ENCODE peak calls at places on chromosomes 2 and 18, in four cellular contexts. L is NCI-H1436 treated with DMSO at 0.1 percent for 48 hours, M is left colon, Q is NT2/D1. I is an unnamed sample.

GRCh38 chr18:62325806-62326645 is 916 bp downstream of the TNFRSF11A start:
- DNase-seq in M (no peak), L (no peak), Q (no peak), I (no peak)

GRCh38 chr2:192286093-192286701 is 91.5 kb upstream of the TMEFF2 start:
- DNase-seq in Q (peak), M (no peak), L (no peak), I (no peak)

GRCh38 chr2:198287706-198288105 is 483.3 kb downstream of the PLCL1 start:
- DNase-seq in Q (no peak), L (no peak), M (no peak), I (no peak)

GRCh38 chr2:2992622-2993021 is 385.0 kb downstream of the EIPR1 start:
- DNase-seq in L (no peak), Q (no peak), M (no peak), I (no peak)

GRCh38 chr2:194725169-194725568 is 931.9 kb upstream of the SLC39A10 start:
- DNase-seq in Q (no peak), M (no peak), L (no peak), I (no peak)

GRCh38 chr2:161239416-161240109 is 68.7 kb upstream of the PSMD14 start:
- DNase-seq in M (no peak), L (no peak), Q (no peak), I (no peak)

GRCh38 chr2:96527052-96527964 is 9.2 kb upstream of the ARID5A start:
- DNase-seq in M (peak), Q (no peak), L (no peak), I (no peak)

GRCh38 chr2:235218486-235218907 is 266.7 kb downstream of the SH3BP4 start:
- DNase-seq in M (no peak), Q (no peak), L (no peak), I (no peak)

GRCh38 chr2:107529146-107529545 is 297.5 kb upstream of the RGPD4 start:
- DNase-seq in Q (no peak), M (no peak), L (no peak), I (no peak)

GRCh38 chr2:40584432-40584831 is 132.5 kb upstream of the SLC8A1 start:
- DNase-seq in M (no peak), L (no peak), Q (no peak), I (no peak)

GRCh38 chr2:38148501-38148900 is 72.5 kb upstream of the CYP1B1 start:
- DNase-seq in Q (no peak), M (no peak), L (no peak), I (peak)

GRCh38 chr18:67280843-67281242 is 235.7 kb downstream of the DSEL start:
- DNase-seq in L (no peak), M (no peak), Q (no peak), I (no peak)

GRCh38 chr2:112257575-112257974 is 2.7 kb upstream of the ZC3H8 start:
- DNase-seq in L (no peak), Q (no peak), M (no peak), I (no peak)

GRCh38 chr2:195495356-195495755 is 161.7 kb upstream of the SLC39A10 start:
- DNase-seq in M (no peak), Q (no peak), L (no peak), I (no peak)

GRCh38 chr2:2636813-2637212 is 305.7 kb upstream of the MYT1L start:
- DNase-seq in L (no peak), Q (no peak), M (no peak), I (no peak)

GRCh38 chr2:223081789-223082188 is 29.8 kb downstream of the KCNE4 start:
- DNase-seq in L (no peak), M (no peak), Q (no peak), I (no peak)

GRCh38 chr2:230327418-230328154 is 593 bp downstream of the SP140L start:
- DNase-seq in L (no peak), Q (no peak), M (no peak), I (no peak)

GRCh38 chr2:86020984-86021383 is 84.7 kb downstream of the POLR1A start:
- DNase-seq in M (peak), Q (no peak), L (no peak), I (no peak)

GRCh38 chr2:44063007-44063406 is 67.2 kb upstream of the LRPPRC start:
- DNase-seq in M (no peak), L (no peak), Q (no peak), I (no peak)

GRCh38 chr18:22503803-22504202 is 86.1 kb upstream of the CTAGE1 start:
- DNase-seq in M (no peak), L (no peak), Q (no peak), I (peak)

GRCh38 chr2:156562136-156562535 is 126.0 kb downstream of the GPD2 start:
- DNase-seq in M (no peak), Q (no peak), L (peak), I (no peak)

GRCh38 chr2:71746946-71747501 is 293.7 kb downstream of the DYSF start:
- DNase-seq in M (peak), L (no peak), Q (no peak), I (no peak)

GRCh38 chr2:109710505-109711229 is 83.4 kb upstream of the RGPD5 start:
- DNase-seq in M (peak), Q (no peak), L (no peak), I (no peak)

GRCh38 chr2:144152817-144153271 is 367.1 kb downstream of the ZEB2 start:
- DNase-seq in L (no peak), Q (no peak), M (no peak), I (no peak)

GRCh38 chr2:53077413-53077812 is 690.2 kb upstream of the CHAC2 start:
- DNase-seq in Q (no peak), L (no peak), M (no peak), I (no peak)

GRCh38 chr2:25293958-25294513 is 47.7 kb downstream of the DNMT3A start:
- DNase-seq in L (no peak), Q (no peak), M (no peak), I (no peak)

GRCh38 chr2:70830333-70830732 is 5.3 kb downstream of the CD207 start:
- DNase-seq in L (no peak), M (no peak), Q (no peak), I (no peak)

GRCh38 chr18:38563396-38563980 is 997.9 kb upstream of the CELF4 start:
- DNase-seq in Q (no peak), L (no peak), M (no peak), I (no peak)

GRCh38 chr2:162092656-162093556 is 18.9 kb upstream of the DPP4 start:
- DNase-seq in Q (no peak), L (no peak), M (no peak), I (no peak)

GRCh38 chr2:127085260-127085666 is 21.7 kb downstream of the BIN1 start:
- DNase-seq in L (no peak), M (no peak), Q (no peak), I (peak)

I was measured in mucosa of gallbladder.